ENCODE peak calls at places on chromosomes 5 and 9, in six cellular contexts. B is HepG2, S is HCT116, Q is K562, U is GM12878, K is H1. J is an unnamed sample.

GRCh38 chr5:2747372-2748179 is 3.9 kb downstream of the IRX2 start:
- DNase-seq in B (no peak), S (no peak), Q (no peak), U (no peak), K (no peak), J (no peak)

GRCh38 chr9:12916037-12916436 is 141.2 kb downstream of the LURAP1L start:
- DNase-seq in B (peak; percentile 11), S (peak; percentile 18), Q (no peak), U (no peak), K (no peak), J (peak; percentile 68)

GRCh38 chr5:108727154-108727638 is 20.5 kb upstream of the FER start:
- DNase-seq in B (no peak), S (no peak), Q (peak; percentile 27), U (no peak), K (peak; percentile 47), J (no peak)

GRCh38 chr9:36093384-36093783 is 43.1 kb upstream of the GLIPR2 start:
- DNase-seq in B (no peak), S (no peak), Q (no peak), U (no peak), K (no peak), J (no peak)

GRCh38 chr5:80216753-80217596 is 38.9 kb downstream of the SERINC5 start:
- DNase-seq in B (no peak), S (no peak), Q (no peak), U (no peak), K (no peak), J (no peak)

GRCh38 chr9:133370680-133371079 is 5.2 kb downstream of the SURF4 start:
- DNase-seq in B (no peak), S (no peak), Q (no peak), U (no peak), K (no peak), J (no peak)

GRCh38 chr5:128876848-128877387 is 88.4 kb upstream of the SLC27A6 start:
- DNase-seq in B (no peak), S (no peak), Q (no peak), U (no peak), K (no peak), J (no peak)

GRCh38 chr9:16445141-16445920 is 425.1 kb downstream of the BNC2 start:
- DNase-seq in B (peak; percentile 0), S (no peak), Q (no peak), U (no peak), K (no peak), J (no peak)

GRCh38 chr5:74579215-74579614 is 61.3 kb downstream of the ENC1 start:
- DNase-seq in B (no peak), S (no peak), Q (peak; percentile 23), U (peak; percentile 87), K (no peak), J (no peak)

GRCh38 chr9:127004946-127005769 is 90.6 kb downstream of the RALGPS1 start:
- DNase-seq in B (no peak), S (no peak), Q (no peak), U (peak; percentile 98), K (no peak), J (no peak)

GRCh38 chr9:32502459-32502858 is 23.5 kb downstream of the RIGI start:
- DNase-seq in B (no peak), S (peak; percentile 41), Q (no peak), U (no peak), K (no peak), J (no peak)

GRCh38 chr5:150022163-150022540 is 21.6 kb downstream of the HMGXB3 start:
- DNase-seq in B (no peak), S (peak; percentile 83), Q (no peak), U (no peak), K (no peak), J (no peak)

GRCh38 chr5:150022681-150023080 is 22.1 kb downstream of the HMGXB3 start:
- DNase-seq in B (no peak), S (no peak), Q (no peak), U (no peak), K (no peak), J (no peak)

GRCh38 chr5:150023136-150023535 is 22.6 kb downstream of the HMGXB3 start:
- DNase-seq in B (no peak), S (no peak), Q (no peak), U (no peak), K (no peak), J (no peak)

GRCh38 chr5:150026682-150027172 is 26.2 kb downstream of the HMGXB3 start:
- DNase-seq in B (no peak), S (no peak), Q (peak; percentile 73), U (no peak), K (no peak), J (no peak)

GRCh38 chr5:150024241-150024984 is 23.9 kb downstream of the HMGXB3 start:
- DNase-seq in B (no peak), S (no peak), Q (no peak), U (no peak), K (no peak), J (no peak)
- H3K36me3 ChIP-seq in B (peaks cover 20% of the 10 kb centered on the region), S (peaks cover 50% of the 10 kb centered on the region), Q (peaks cover 95% of the 10 kb centered on the region), U (peaks cover 11% of the 10 kb centered on the region), K (peaks cover 26% of the 10 kb centered on the region), J (peaks cover 66% of the 10 kb centered on the region)

GRCh38 chr9:131704195-131704983 is 35.5 kb downstream of the RAPGEF1 start:
- DNase-seq in B (no peak), S (no peak), Q (no peak), U (no peak), K (no peak), J (no peak)

GRCh38 chr9:131706608-131706970 is 33.3 kb downstream of the RAPGEF1 start:
- DNase-seq in B (peak; percentile 74), S (no peak), Q (no peak), U (no peak), K (no peak), J (no peak)

GRCh38 chr9:131702911-131703310 is 37.0 kb downstream of the RAPGEF1 start:
- DNase-seq in B (no peak), S (no peak), Q (no peak), U (no peak), K (no peak), J (no peak)

GRCh38 chr9:131707050-131707449 is 32.8 kb downstream of the RAPGEF1 start:
- DNase-seq in B (no peak), S (no peak), Q (no peak), U (no peak), K (no peak), J (no peak)

DNA sequence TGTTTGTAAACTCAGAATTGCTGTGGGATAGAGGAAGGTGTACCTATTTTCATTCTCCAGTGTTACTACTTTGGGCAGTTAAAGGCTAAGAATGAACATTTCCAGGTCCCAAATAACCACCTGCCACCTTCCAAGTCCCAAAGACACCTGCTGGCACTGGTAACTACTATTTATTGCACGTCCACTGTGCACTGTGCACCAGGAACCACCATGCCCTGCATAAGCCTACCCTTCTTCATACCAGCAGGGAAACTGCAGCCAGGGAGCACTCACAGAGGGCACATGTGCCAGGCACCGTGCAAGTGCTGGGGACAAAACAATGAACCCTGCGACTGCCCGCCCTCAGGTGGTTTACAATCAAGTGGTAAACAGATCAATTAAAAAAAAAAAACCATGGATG is 34.9 kb downstream of the RAPGEF1 start:
- DNase-seq in B (no peak), S (no peak), Q (no peak), U (no peak), K (no peak), J (no peak)
- H3K9ac ChIP-seq in B (no peak overlapping the region), S (no peak overlapping the region), Q (no peak overlapping the region), U (peak overlapping the region; percentile 19), K (no peak overlapping the region), J (no peak overlapping the region)

DNA sequence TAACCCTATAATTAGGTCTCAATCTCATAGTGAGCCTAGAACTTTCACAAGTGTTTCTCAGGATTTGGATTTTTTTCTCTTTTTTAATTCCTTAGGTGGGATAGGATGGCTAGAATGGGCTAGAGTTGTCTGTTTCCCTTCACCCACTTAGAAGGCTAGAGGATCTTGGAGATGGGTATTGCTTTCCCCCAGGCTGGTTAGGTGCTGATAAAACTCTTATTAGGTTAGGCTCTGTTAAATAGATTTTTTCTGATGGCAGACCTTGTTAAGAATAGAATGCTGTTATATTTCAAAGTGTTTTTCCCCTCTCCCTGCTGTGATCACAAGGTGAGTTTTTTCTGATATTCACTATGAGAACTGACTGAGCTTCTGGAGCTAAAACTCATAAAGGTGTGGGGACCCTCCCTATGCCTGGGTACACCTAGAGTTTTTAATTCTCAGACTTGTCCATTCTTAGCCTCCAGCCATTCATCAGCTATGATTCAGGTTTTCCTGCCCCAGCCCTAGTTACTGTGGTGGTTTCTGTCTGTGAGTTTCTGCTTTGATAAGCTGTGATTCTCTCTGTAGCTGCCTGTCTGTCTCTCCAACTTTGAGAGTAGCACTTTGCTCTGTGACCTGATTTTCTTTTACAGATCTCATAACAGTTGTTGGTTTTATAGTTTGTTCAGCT is 132.4 kb downstream of the HACD4 start:
- DNase-seq in B (no peak), S (no peak), Q (no peak), U (no peak), K (no peak), J (no peak)
- TF ChIP-seq ZNF274 in B (no peak), S (no peak), Q (no peak), U (no peak), K (no peak), J (no peak)

GRCh38 chr9:130632081-130632710 is 32.2 kb upstream of the PRDM12 start:
- DNase-seq in B (no peak), S (no peak), Q (no peak), U (no peak), K (no peak), J (no peak)

GRCh38 chr9:130631331-130632080 is 32.9 kb upstream of the PRDM12 start:
- DNase-seq in B (no peak), S (no peak), Q (no peak), U (no peak), K (no peak), J (no peak)

GRCh38 chr9:130633336-130634190 is 30.8 kb upstream of the PRDM12 start:
- DNase-seq in B (no peak), S (no peak), Q (no peak), U (no peak), K (no peak), J (no peak)

GRCh38 chr9:130634191-130634768 is 30.1 kb upstream of the PRDM12 start:
- DNase-seq in B (no peak), S (no peak), Q (no peak), U (no peak), K (no peak), J (no peak)

DNA sequence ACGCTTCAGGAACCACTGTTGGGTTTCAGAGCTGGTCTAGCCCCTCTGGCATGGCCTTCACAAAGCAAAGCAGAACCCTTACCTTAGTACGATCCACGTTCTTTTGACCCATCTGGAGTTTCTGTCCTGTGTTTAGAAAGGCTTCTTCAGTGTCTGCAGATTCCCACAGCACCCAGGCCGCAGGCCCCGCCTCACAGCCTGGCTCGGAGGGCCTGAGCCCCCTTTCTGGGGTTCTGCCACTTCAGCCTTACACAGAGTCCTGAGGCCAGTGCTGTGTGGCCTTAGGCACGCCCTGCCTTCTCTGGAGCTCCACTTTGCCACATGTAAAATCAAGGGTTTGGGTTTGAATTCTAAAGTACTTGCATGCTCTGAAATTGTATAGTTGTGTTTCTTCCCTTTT is 31.6 kb upstream of the PRDM12 start:
- DNase-seq in B (no peak), S (no peak), Q (no peak), U (no peak), K (no peak), J (no peak)
- H3K36me3 ChIP-seq in B (peaks cover 44% of the 10 kb centered on the region), S (peaks cover 30% of the 10 kb centered on the region), Q (peaks cover 90% of the 10 kb centered on the region), U (peaks cover 40% of the 10 kb centered on the region), K (peaks cover 35% of the 10 kb centered on the region), J (peaks cover 93% of the 10 kb centered on the region)

GRCh38 chr9:129270205-129270604 is 92.1 kb upstream of the IER5L start:
- DNase-seq in B (no peak), S (no peak), Q (no peak), U (peak; percentile 93), K (no peak), J (no peak)
- H3K9ac ChIP-seq in B (no peak overlapping the region), S (no peak overlapping the region), Q (no peak overlapping the region), U (peak overlapping the region; percentile 54), K (no peak overlapping the region), J (no peak overlapping the region)

J was measured in NT2/D1.